ENCODE peak calls at places on chromosome X, in five cellular contexts. One of them, this sample, is unnamed.

GRCh38 chrX:47026198-47026597 is 52.0 kb upstream of the RGN start:
- DNase-seq in H9: no peak
- DNase-seq in NCI-H1092: no peak
- DNase-seq in KG1: no peak
- DNase-seq in fibroblast of pulmonary artery: no peak
- DNase-seq in this sample: no peak

GRCh38 chrX:110146521-110146920 is 143.6 kb downstream of the TMEM164 start:
- DNase-seq in H9: no peak
- DNase-seq in NCI-H1092: no peak
- DNase-seq in KG1: no peak
- DNase-seq in fibroblast of pulmonary artery: peak
- DNase-seq in this sample: peak

GRCh38 chrX:36753602-36754001 is 254.6 kb upstream of the FAM47C start:
- DNase-seq in H9: no peak
- DNase-seq in NCI-H1092: no peak
- DNase-seq in KG1: no peak
- DNase-seq in fibroblast of pulmonary artery: no peak
- DNase-seq in this sample: no peak

GRCh38 chrX:40474205-40474626 is 106.6 kb upstream of the ATP6AP2 start:
- DNase-seq in H9: peak
- DNase-seq in NCI-H1092: peak
- DNase-seq in KG1: no peak
- DNase-seq in fibroblast of pulmonary artery: peak
- DNase-seq in this sample: no peak

GRCh38 chrX:21479695-21480280 is 105.6 kb downstream of the CNKSR2 start:
- DNase-seq in H9: no peak
- DNase-seq in NCI-H1092: peak
- DNase-seq in KG1: no peak
- DNase-seq in fibroblast of pulmonary artery: peak
- DNase-seq in this sample: peak

GRCh38 chrX:1452497-1453389 is at the start of gene ASMTL:
- DNase-seq in H9: peak
- DNase-seq in NCI-H1092: no peak
- DNase-seq in KG1: no peak
- DNase-seq in fibroblast of pulmonary artery: peak
- DNase-seq in this sample: peak

GRCh38 chrX:151899622-151900021 is 13.1 kb upstream of the MAGEA4 start:
- DNase-seq in H9: no peak
- DNase-seq in NCI-H1092: no peak
- DNase-seq in KG1: no peak
- DNase-seq in fibroblast of pulmonary artery: peak
- DNase-seq in this sample: no peak

GRCh38 chrX:19094654-19095053 is 27.6 kb downstream of the ADGRG2 start:
- DNase-seq in H9: no peak
- DNase-seq in NCI-H1092: no peak
- DNase-seq in KG1: no peak
- DNase-seq in fibroblast of pulmonary artery: no peak
- DNase-seq in this sample: no peak

GRCh38 chrX:110741213-110741796 is 54.3 kb downstream of the CHRDL1 start:
- DNase-seq in H9: peak
- DNase-seq in NCI-H1092: no peak
- DNase-seq in KG1: no peak
- DNase-seq in fibroblast of pulmonary artery: peak
- DNase-seq in this sample: no peak

GRCh38 chrX:110678591-110678990 is 117.0 kb downstream of the CHRDL1 start:
- DNase-seq in H9: no peak
- DNase-seq in NCI-H1092: no peak
- DNase-seq in KG1: no peak
- DNase-seq in fibroblast of pulmonary artery: no peak
- DNase-seq in this sample: no peak

GRCh38 chrX:68048774-68049173 is 384.5 kb downstream of the OPHN1 start:
- DNase-seq in H9: no peak
- DNase-seq in NCI-H1092: no peak
- DNase-seq in KG1: no peak
- DNase-seq in fibroblast of pulmonary artery: no peak
- DNase-seq in this sample: no peak

GRCh38 chrX:109534933-109535332 is 1.7 kb upstream of the NXT2 start:
- DNase-seq in H9: no peak
- DNase-seq in NCI-H1092: no peak
- DNase-seq in KG1: no peak
- DNase-seq in fibroblast of pulmonary artery: no peak
- DNase-seq in this sample: no peak

GRCh38 chrX:28590394-28590793 is 3.1 kb downstream of the IL1RAPL1 start:
- DNase-seq in H9: no peak
- DNase-seq in NCI-H1092: no peak
- DNase-seq in KG1: no peak
- DNase-seq in fibroblast of pulmonary artery: peak
- DNase-seq in this sample: no peak

This sample was measured in HS-5.